ENCODE peak calls at places on chromosomes 11 and 22, in ten cellular contexts. Y is T follicular helper cell; L is GM23248; U is activated T-helper 9 cell treated with anti-CD3 and anti-CD28 coated beads, Interleukin-2, amount 50 U/mL, for 16 hours; A is DMS153; K is transverse colon; Q is Panc1; M is fibroblast of the aortic adventitia; B is NT2/D1; E is nephron progenitor cell. V is an unnamed sample.

GRCh38 chr11:114219559-114220349 is 76.4 kb upstream of the NNMT start:
- DNase-seq in Y (no peak), L (peak; percentile 49), U (no peak), A (no peak), K (no peak), Q (no peak), M (peak; percentile 82), B (no peak), E (no peak), V (no peak)

GRCh38 chr11:65384301-65384889 is 1.9 kb upstream of the SLC25A45 start:
- DNase-seq in Y (no peak), L (peak; percentile 57), U (no peak), A (no peak), K (no peak), Q (no peak), M (peak; percentile 14), B (no peak), E (no peak), V (no peak)

GRCh38 chr22:30285846-30286200 is 3.5 kb downstream of the CASTOR1 start:
- DNase-seq in Y (no peak), L (no peak), U (no peak), A (no peak), K (no peak), Q (no peak), M (no peak), B (no peak), E (no peak), V (no peak)

GRCh38 chr11:134052988-134053945 is 15.6 kb upstream of the JAM3 start:
- DNase-seq in Y (no peak), L (peak; percentile 71), U (no peak), A (no peak), K (no peak), Q (no peak), M (no peak), B (no peak), E (no peak), V (no peak)

GRCh38 chr11:16185042-16185441 is 171.3 kb downstream of the SOX6 start:
- DNase-seq in Y (no peak), L (no peak), U (no peak), A (no peak), K (no peak), Q (no peak), M (no peak), B (no peak), E (no peak), V (no peak)

GRCh38 chr22:50542416-50542927 is 3.2 kb upstream of the KLHDC7B start:
- DNase-seq in Y (no peak), L (peak; percentile 75), U (no peak), A (no peak), K (peak; percentile 44), Q (no peak), M (no peak), B (no peak), E (no peak), V (no peak)

GRCh38 chr11:46686886-46687810 is 13.3 kb downstream of the ARHGAP1 start:
- DNase-seq in Y (no peak), L (peak; percentile 96), U (no peak), A (peak; percentile 94), K (no peak), Q (no peak), M (peak; percentile 94), B (no peak), E (no peak), V (no peak)

GRCh38 chr22:37744589-37744988 is 47.7 kb downstream of the TRIOBP start:
- DNase-seq in Y (no peak), L (no peak), U (no peak), A (no peak), K (no peak), Q (no peak), M (no peak), B (no peak), E (no peak), V (no peak)

GRCh38 chr22:26527574-26528465 is 15.5 kb upstream of the TFIP11 start:
- DNase-seq in Y (no peak), L (no peak), U (no peak), A (no peak), K (no peak), Q (no peak), M (no peak), B (no peak), E (no peak), V (no peak)

GRCh38 chr11:13207665-13208594 is 69.7 kb upstream of the BMAL1 start:
- DNase-seq in Y (no peak), L (peak; percentile 93), U (no peak), A (peak; percentile 48), K (peak; percentile 40), Q (no peak), M (peak; percentile 96), B (no peak), E (no peak), V (no peak)

GRCh38 chr22:46139895-46140350 is 10.4 kb upstream of the PPARA start:
- DNase-seq in Y (no peak), L (no peak), U (no peak), A (no peak), K (no peak), Q (no peak), M (no peak), B (no peak), E (no peak), V (no peak)

GRCh38 chr22:30240541-30241417 is 5.8 kb downstream of the LIF start:
- DNase-seq in Y (no peak), L (no peak), U (no peak), A (no peak), K (no peak), Q (no peak), M (no peak), B (no peak), E (no peak), V (no peak)

GRCh38 chr11:64015935-64016468 is 19.7 kb upstream of the FLRT1 start:
- DNase-seq in Y (no peak), L (no peak), U (no peak), A (no peak), K (no peak), Q (no peak), M (no peak), B (no peak), E (no peak), V (no peak)

GRCh38 chr11:62400760-62401159 is 18.1 kb upstream of the SCGB1A1 start:
- DNase-seq in Y (no peak), L (peak; percentile 95), U (no peak), A (no peak), K (peak; percentile 73), Q (no peak), M (peak; percentile 94), B (no peak), E (no peak), V (no peak)

GRCh38 chr11:125162743-125163142 is 1.8 kb upstream of the PKNOX2 start:
- DNase-seq in Y (no peak), L (no peak), U (no peak), A (no peak), K (no peak), Q (no peak), M (no peak), B (no peak), E (peak; percentile 55), V (no peak)